ENCODE peak calls at places on chromosomes 12 and 14, in eight cellular contexts. C is stimulated activated CD8-positive, alpha-beta memory T cell treated with anti-CD3 and anti-CD28 coated beads, Interleukin-12 subunit alpha, Interleukin-12 subunit beta, amount 100 ng/mL, for 4 hours; F is Right ventricle myocardium superior; V is activated T-cell treated with anti-CD3 and anti-CD28 coated beads, Interleukin-2, amount 50 U/mL, for 72 hours; S is activated naive CD4-positive, alpha-beta T cell treated with anti-CD3 and anti-CD28 coated beads, Interleukin-2, amount 10 ng/mL, durations not matched to agents 7 days and 5 days; M is dermis microvascular lymphatic vessel endothelial cell; T is GM10248; K is fibroblast of pulmonary artery. Z is an unnamed sample.

GRCh38 chr12:133165776-133166175 is 15.5 kb upstream of the ZNF268 start:
- DNase-seq in C (no peak), F (no peak), V (no peak), S (no peak), M (no peak), T (no peak), K (no peak), Z (no peak)

GRCh38 chr12:68800294-68800693 is 7.7 kb upstream of the MDM2 start:
- DNase-seq in C (no peak), F (no peak), V (no peak), S (no peak), M (no peak), T (no peak), K (no peak), Z (no peak)

GRCh38 chr14:33556382-33557121 is 394.3 kb downstream of the EGLN3 start:
- DNase-seq in C (no peak), F (no peak), V (no peak), S (no peak), M (no peak), T (no peak), K (peak; percentile 76), Z (no peak)

GRCh38 chr12:70847871-70848270 is 72.7 kb downstream of the PTPRR start:
- DNase-seq in C (no peak), F (no peak), V (no peak), S (no peak), M (no peak), T (no peak), K (no peak), Z (no peak)

GRCh38 chr12:94329366-94329765 is 130.3 kb downstream of the CEP83 start:
- DNase-seq in C (no peak), F (no peak), V (no peak), S (no peak), M (peak; percentile 23), T (no peak), K (no peak), Z (no peak)

GRCh38 chr12:54352022-54352531 is 12.2 kb downstream of the GPR84 start:
- DNase-seq in C (peak; percentile 11), F (peak; percentile 73), V (peak; percentile 46), S (peak; percentile 45), M (no peak), T (no peak), K (peak; percentile 48), Z (no peak)

GRCh38 chr14:77991128-77991772 is 178.9 kb upstream of the NRXN3 start:
- DNase-seq in C (no peak), F (no peak), V (no peak), S (peak; percentile 24), M (no peak), T (no peak), K (no peak), Z (no peak)

GRCh38 chr12:126966498-126966897 is 1300.5 kb upstream of the TMEM132C start:
- DNase-seq in C (no peak), F (no peak), V (no peak), S (no peak), M (no peak), T (no peak), K (no peak), Z (no peak)

GRCh38 chr12:122031342-122032216 is 9.9 kb downstream of the BCL7A start:
- DNase-seq in C (peak; percentile 24), F (peak; percentile 63), V (peak; percentile 58), S (peak; percentile 70), M (peak; percentile 37), T (peak; percentile 70), K (peak; percentile 39), Z (peak; percentile 42)

GRCh38 chr14:105386581-105387529 is 11.5 kb upstream of the TEX22 start:
- DNase-seq in C (no peak), F (no peak), V (no peak), S (no peak), M (no peak), T (no peak), K (no peak), Z (no peak)

GRCh38 chr12:105761075-105761474 is 377.7 kb downstream of the NUAK1 start:
- DNase-seq in C (no peak), F (no peak), V (no peak), S (no peak), M (peak; percentile 83), T (no peak), K (peak; percentile 79), Z (no peak)

GRCh38 chr12:79552186-79552585 is 138.6 kb downstream of the PAWR start:
- DNase-seq in C (no peak), F (no peak), V (no peak), S (no peak), M (peak; percentile 59), T (no peak), K (peak; percentile 21), Z (no peak)

GRCh38 chr12:92370828-92371227 is 225.2 kb upstream of the BTG1 start:
- DNase-seq in C (no peak), F (no peak), V (no peak), S (no peak), M (no peak), T (peak; percentile 15), K (no peak), Z (no peak)

GRCh38 chr14:68968051-68968450 is 11.1 kb downstream of the ACTN1 start:
- DNase-seq in C (peak; percentile 34), F (no peak), V (peak; percentile 55), S (peak; percentile 83), M (no peak), T (no peak), K (no peak), Z (no peak)

GRCh38 chr14:65791551-65791981 is 379.0 kb downstream of the FUT8 start:
- DNase-seq in C (no peak), F (peak; percentile 42), V (peak; percentile 28), S (no peak), M (peak; percentile 8), T (peak; percentile 33), K (peak; percentile 18), Z (no peak)

GRCh38 chr12:103780992-103781391 is 60.0 kb downstream of the NT5DC3 start:
- DNase-seq in C (no peak), F (no peak), V (no peak), S (no peak), M (no peak), T (no peak), K (no peak), Z (no peak)

GRCh38 chr14:23358042-23358441 is 5.4 kb upstream of the SLC22A17 start:
- DNase-seq in C (no peak), F (no peak), V (no peak), S (no peak), M (no peak), T (no peak), K (no peak), Z (no peak)

GRCh38 chr12:130796985-130797686 is 41.9 kb downstream of the STX2 start:
- DNase-seq in C (no peak), F (no peak), V (peak; percentile 71), S (peak; percentile 40), M (no peak), T (peak; percentile 59), K (no peak), Z (peak; percentile 33)

GRCh38 chr14:71314717-71315116 is 407.5 kb downstream of the PCNX1 start:
- DNase-seq in C (no peak), F (no peak), V (no peak), S (no peak), M (no peak), T (no peak), K (no peak), Z (no peak)

GRCh38 chr12:27462151-27462694 is 15.7 kb downstream of the SMCO2 start:
- DNase-seq in C (no peak), F (no peak), V (no peak), S (no peak), M (peak; percentile 91), T (no peak), K (peak; percentile 98), Z (no peak)

GRCh38 chr12:6341439-6342139 is at the start of gene TNFRSF1A:
- DNase-seq in C (no peak), F (peak; percentile 83), V (peak; percentile 60), S (peak; percentile 65), M (peak; percentile 83), T (peak; percentile 64), K (peak; percentile 92), Z (no peak)

GRCh38 chr12:91381309-91381804 is 198.7 kb upstream of the DCN start:
- DNase-seq in C (no peak), F (no peak), V (peak; percentile 6), S (peak; percentile 22), M (peak; percentile 85), T (peak; percentile 24), K (peak; percentile 92), Z (no peak)

GRCh38 chr12:49776858-49777257 is 35.5 kb downstream of the TMBIM6 start:
- DNase-seq in C (no peak), F (no peak), V (no peak), S (no peak), M (no peak), T (peak; percentile 33), K (no peak), Z (no peak)

GRCh38 chr12:124044809-124045321 is 71.8 kb downstream of the ZNF664 start:
- DNase-seq in C (no peak), F (no peak), V (peak; percentile 6), S (peak; percentile 42), M (no peak), T (no peak), K (no peak), Z (no peak)

GRCh38 chr14:47541652-47542051 is 133.8 kb downstream of the MDGA2 start:
- DNase-seq in C (no peak), F (no peak), V (no peak), S (no peak), M (no peak), T (no peak), K (no peak), Z (no peak)

GRCh38 chr12:105331805-105332251 is 1.3 kb downstream of the C12orf75 start:
- DNase-seq in C (no peak), F (no peak), V (peak; percentile 42), S (peak; percentile 63), M (no peak), T (peak; percentile 30), K (no peak), Z (no peak)

GRCh38 chr14:48670939-48671338 is 915.2 kb downstream of the RPS29 start:
- DNase-seq in C (no peak), F (no peak), V (no peak), S (no peak), M (no peak), T (no peak), K (no peak), Z (no peak)

GRCh38 chr14:54597795-54598443 is 31.0 kb downstream of the SAMD4A start:
- DNase-seq in C (no peak), F (no peak), V (no peak), S (no peak), M (peak; percentile 34), T (no peak), K (no peak), Z (no peak)

GRCh38 chr12:6551063-6551461 is 4.8 kb downstream of the IFFO1 start:
- DNase-seq in C (no peak), F (peak; percentile 90), V (no peak), S (no peak), M (peak; percentile 39), T (no peak), K (no peak), Z (no peak)

GRCh38 chr14:103260629-103261124 is 73.4 kb upstream of the EIF5 start:
- DNase-seq in C (no peak), F (peak; percentile 57), V (no peak), S (no peak), M (peak; percentile 76), T (no peak), K (peak; percentile 74), Z (no peak)

GRCh38 chr12:124505001-124505818 is 62.2 kb downstream of the NCOR2 start:
- DNase-seq in C (no peak), F (no peak), V (no peak), S (no peak), M (no peak), T (no peak), K (no peak), Z (no peak)

GRCh38 chr12:90024261-90024660 is 315.6 kb upstream of the ATP2B1 start:
- DNase-seq in C (no peak), F (no peak), V (no peak), S (no peak), M (no peak), T (no peak), K (peak; percentile 13), Z (no peak)

GRCh38 chr14:92986254-92987147 is 63.6 kb downstream of the CHGA start:
- DNase-seq in C (no peak), F (peak; percentile 42), V (no peak), S (no peak), M (peak; percentile 35), T (no peak), K (peak; percentile 64), Z (no peak)

GRCh38 chr12:52182898-52183543 is 8.8 kb downstream of the KRT80 start:
- DNase-seq in C (no peak), F (no peak), V (no peak), S (no peak), M (no peak), T (no peak), K (no peak), Z (no peak)